ENCODE peak calls at places on chromosomes 5 and 9, in four cellular contexts. One of them, this sample, is unnamed.

GRCh38 chr9:107975426-107976010 is 485.9 kb upstream of the KLF4 start:
- DNase-seq in H1: no peak
- DNase-seq in GM12878: no peak
- DNase-seq in HepG2: no peak
- DNase-seq in this sample: no peak

GRCh38 chr9:110444911-110445310 is 107.2 kb upstream of the TXNDC8 start:
- DNase-seq in H1: no peak
- DNase-seq in GM12878: no peak
- DNase-seq in HepG2: no peak
- DNase-seq in this sample: no peak

GRCh38 chr9:16653491-16654407 is 216.7 kb downstream of the BNC2 start:
- DNase-seq in H1: no peak
- DNase-seq in GM12878: no peak
- DNase-seq in HepG2: peak; percentile 42
- DNase-seq in this sample: no peak

GRCh38 chr9:36204906-36205547 is 14.3 kb downstream of the CLTA start:
- DNase-seq in H1: no peak
- DNase-seq in GM12878: no peak
- DNase-seq in HepG2: no peak
- DNase-seq in this sample: no peak

GRCh38 chr9:68919666-68920065 is 94.2 kb downstream of the PRKACG start:
- DNase-seq in H1: no peak
- DNase-seq in GM12878: no peak
- DNase-seq in HepG2: no peak
- DNase-seq in this sample: no peak

GRCh38 chr9:34578241-34579096 is 11.1 kb downstream of the CNTFR start:
- DNase-seq in H1: no peak
- DNase-seq in GM12878: no peak
- DNase-seq in HepG2: no peak
- DNase-seq in this sample: no peak

GRCh38 chr9:121651295-121652036 is at the start of gene DAB2IP:
- DNase-seq in H1: no peak
- DNase-seq in GM12878: no peak
- DNase-seq in HepG2: no peak
- DNase-seq in this sample: peak; percentile 48

GRCh38 chr9:137064027-137064879 is 6.1 kb downstream of the SAPCD2 start:
- DNase-seq in H1: no peak
- DNase-seq in GM12878: no peak
- DNase-seq in HepG2: peak; percentile 41
- DNase-seq in this sample: no peak

GRCh38 chr5:119339965-119340364 is 15.9 kb upstream of the TNFAIP8 start:
- DNase-seq in H1: no peak
- DNase-seq in GM12878: no peak
- DNase-seq in HepG2: no peak
- DNase-seq in this sample: peak; percentile 37

GRCh38 chr5:119336262-119336661 is 19.6 kb upstream of the TNFAIP8 start:
- DNase-seq in H1: no peak
- DNase-seq in GM12878: no peak
- DNase-seq in HepG2: no peak
- DNase-seq in this sample: no peak

GRCh38 chr5:119339344-119339743 is 16.5 kb upstream of the TNFAIP8 start:
- DNase-seq in H1: no peak
- DNase-seq in GM12878: no peak
- DNase-seq in HepG2: no peak
- DNase-seq in this sample: no peak

GRCh38 chr5:119336846-119337564 is 18.8 kb upstream of the TNFAIP8 start:
- DNase-seq in H1: no peak
- DNase-seq in GM12878: no peak
- DNase-seq in HepG2: no peak
- DNase-seq in this sample: no peak

DNA sequence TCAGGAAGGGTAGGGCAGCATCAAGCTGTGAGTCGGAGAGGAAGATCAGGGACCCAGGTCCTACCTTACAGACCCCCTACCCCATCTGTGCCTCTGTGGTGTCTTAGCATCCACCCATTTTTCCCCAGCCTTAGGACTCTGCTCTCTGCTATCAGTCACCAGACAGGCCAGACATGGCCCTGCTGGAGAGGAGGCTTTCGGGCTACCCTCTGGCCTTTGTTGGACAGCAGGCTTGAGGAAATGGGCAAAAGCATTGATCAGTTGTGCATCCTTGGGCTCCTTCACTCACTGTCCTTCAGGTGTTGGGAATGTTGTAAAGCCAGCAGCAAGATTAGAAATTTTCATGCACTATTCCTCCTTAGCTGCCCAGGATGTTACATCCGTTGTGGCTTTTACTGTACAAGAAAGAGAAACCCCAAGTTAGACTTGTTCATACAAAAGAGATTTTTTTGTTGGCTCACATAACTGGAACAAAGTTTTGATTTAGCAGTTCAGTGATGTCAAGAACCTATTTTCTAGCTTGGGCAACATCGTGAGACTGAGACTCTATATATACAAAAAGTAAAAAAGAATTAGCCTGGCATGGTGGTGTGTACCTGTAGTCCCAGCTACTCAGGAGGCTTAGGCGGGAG is 17.4 kb upstream of the TNFAIP8 start:
- DNase-seq in H1: no peak
- DNase-seq in GM12878: no peak
- DNase-seq in HepG2: no peak
- DNase-seq in this sample: no peak
- TF ChIP-seq HDAC6 in H1: no peak
- TF ChIP-seq HDAC6 in GM12878: no peak
- TF ChIP-seq HDAC6 in HepG2: no peak
- TF ChIP-seq HDAC6 in this sample: no peak

GRCh38 chr9:131095666-131096489 is 453 bp upstream of the AIF1L start:
- DNase-seq in H1: peak; percentile 68
- DNase-seq in GM12878: no peak
- DNase-seq in HepG2: peak; percentile 56
- DNase-seq in this sample: peak; percentile 100
- TF ChIP-seq HDAC6 in H1: no peak
- TF ChIP-seq HDAC6 in GM12878: no peak
- TF ChIP-seq HDAC6 in HepG2: no peak
- TF ChIP-seq HDAC6 in this sample: no peak

GRCh38 chr5:124061663-124062062 is 549.7 kb downstream of the CSNK1G3 start:
- DNase-seq in H1: no peak
- DNase-seq in GM12878: no peak
- DNase-seq in HepG2: no peak
- DNase-seq in this sample: no peak
- TF ChIP-seq HDAC6 in H1: no peak
- TF ChIP-seq HDAC6 in GM12878: no peak
- TF ChIP-seq HDAC6 in HepG2: no peak
- TF ChIP-seq HDAC6 in this sample: no peak

DNA sequence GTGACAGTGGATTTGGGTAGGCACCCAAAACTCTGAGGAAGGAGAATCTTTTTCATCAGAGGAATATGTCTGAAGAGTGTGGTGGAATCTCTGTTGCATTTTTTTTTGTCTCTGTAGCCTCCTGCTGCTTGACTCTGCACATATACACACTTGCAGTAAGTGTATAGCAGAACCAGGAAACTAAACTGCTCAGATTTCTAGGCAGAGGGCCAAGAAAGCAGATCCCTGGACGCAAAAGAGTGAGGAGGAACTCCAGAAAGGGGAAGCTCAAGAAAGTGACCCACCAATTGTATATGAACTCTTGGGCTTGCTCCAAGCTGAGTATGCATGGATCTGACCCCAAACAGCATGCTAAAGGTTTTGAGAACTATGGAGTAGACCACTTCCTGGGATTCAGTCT is 181.8 kb downstream of the GADD45G start:
- DNase-seq in H1: no peak
- DNase-seq in GM12878: no peak
- DNase-seq in HepG2: no peak
- DNase-seq in this sample: no peak
- TF ChIP-seq HDAC6 in H1: no peak
- TF ChIP-seq HDAC6 in GM12878: no peak
- TF ChIP-seq HDAC6 in HepG2: no peak
- TF ChIP-seq HDAC6 in this sample: no peak

DNA sequence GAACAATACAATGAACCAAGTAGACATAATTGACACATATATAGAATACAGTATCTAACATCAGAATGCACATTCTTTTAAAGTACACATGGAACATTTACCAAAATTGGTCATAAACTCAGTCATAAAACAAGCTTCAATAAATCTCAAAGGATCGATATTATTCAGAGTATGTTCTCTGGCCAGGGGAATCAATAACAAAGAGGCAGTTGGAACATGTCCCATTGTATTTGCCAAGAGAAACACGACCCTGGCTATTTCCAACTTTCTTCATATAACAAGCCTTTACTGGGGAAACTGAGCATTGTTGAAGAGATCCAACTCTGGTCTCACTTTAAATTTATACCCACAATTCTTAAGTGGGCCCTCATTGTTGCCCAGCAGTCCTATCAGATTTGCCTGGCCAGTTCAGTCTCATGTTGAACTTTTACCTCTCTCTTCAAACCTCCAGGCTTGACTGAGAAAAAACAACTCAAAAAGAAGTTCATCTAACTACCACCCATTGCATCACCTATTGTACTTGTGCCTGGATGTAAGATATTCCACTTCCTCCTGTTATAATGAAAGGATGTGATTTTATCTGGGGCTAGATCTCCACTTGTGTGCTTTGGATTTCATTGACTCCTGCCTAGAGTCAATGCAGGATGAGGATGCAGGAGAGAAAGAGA is 162.5 kb downstream of the HSPA4 start:
- DNase-seq in H1: no peak
- DNase-seq in GM12878: no peak
- DNase-seq in HepG2: no peak
- DNase-seq in this sample: no peak
- TF ChIP-seq HDAC6 in H1: no peak
- TF ChIP-seq HDAC6 in GM12878: no peak
- TF ChIP-seq HDAC6 in HepG2: no peak
- TF ChIP-seq HDAC6 in this sample: no peak

GRCh38 chr9:96874947-96875459 is 20.7 kb upstream of the ZNF782 start:
- DNase-seq in H1: no peak
- DNase-seq in GM12878: peak; percentile 40
- DNase-seq in HepG2: peak; percentile 76
- DNase-seq in this sample: no peak
- TF ChIP-seq HDAC6 in H1: no peak
- TF ChIP-seq HDAC6 in GM12878: no peak
- TF ChIP-seq HDAC6 in HepG2: no peak
- TF ChIP-seq HDAC6 in this sample: no peak

This sample was measured in K562.